ENCODE peak calls at places on chromosomes 1 and 21, in seven cellular contexts. F is tibial artery, E is progenitor cell of endocrine pancreas, Q is AG09319, X is pancreas, D is A549, U is thoracic aorta. I is an unnamed sample.

GRCh38 chr1:7847599-7847998 is 5.3 kb downstream of the UTS2 start:
- DNase-seq in E (no peak), U (no peak), X (no peak), Q (peak; percentile 80), F (no peak), D (no peak), I (no peak)

GRCh38 chr1:6860401-6860800 is 75.1 kb downstream of the CAMTA1 start:
- DNase-seq in U (no peak), Q (no peak), F (no peak), D (no peak), E (no peak), X (no peak), I (no peak)

GRCh38 chr1:48693674-48694347 is 82.9 kb downstream of the BEND5 start:
- DNase-seq in X (no peak), F (no peak), D (no peak), U (no peak), Q (no peak), E (no peak), I (no peak)

GRCh38 chr21:33881689-33882440 is 33.7 kb downstream of the ATP5PO start:
- DNase-seq in E (no peak), D (no peak), X (no peak), U (no peak), F (no peak), Q (no peak), I (no peak)

GRCh38 chr1:229027622-229028182 is 243.2 kb upstream of the RAB4A start:
- DNase-seq in U (no peak), E (no peak), X (no peak), D (no peak), Q (no peak), F (peak; percentile 42), I (no peak)

GRCh38 chr1:56400526-56400925 is 178.8 kb downstream of the PLPP3 start:
- DNase-seq in F (no peak), X (no peak), D (no peak), U (no peak), Q (no peak), E (no peak), I (no peak)

GRCh38 chr1:244881552-244882280 is 17.4 kb upstream of the HNRNPU start:
- DNase-seq in X (no peak), E (no peak), F (no peak), D (no peak), Q (no peak), U (no peak), I (no peak)

GRCh38 chr1:89657886-89658285 is 25.0 kb downstream of the LRRC8C start:
- DNase-seq in U (no peak), X (no peak), F (no peak), Q (no peak), D (no peak), E (no peak), I (no peak)

GRCh38 chr1:203629509-203630082 is 3.0 kb downstream of the ATP2B4 start:
- DNase-seq in U (no peak), E (peak; percentile 32), D (no peak), Q (no peak), F (peak; percentile 83), X (peak; percentile 82), I (peak; percentile 60)

GRCh38 chr1:198637915-198638437 is 864 bp upstream of the PTPRC start:
- DNase-seq in U (no peak), F (no peak), X (no peak), Q (no peak), E (no peak), D (no peak), I (no peak)

GRCh38 chr1:104182251-104182650 is 432.6 kb downstream of the AMY1C start:
- DNase-seq in U (no peak), E (no peak), D (no peak), Q (no peak), F (no peak), X (no peak), I (no peak)

GRCh38 chr1:232557661-232558260 is 72.2 kb downstream of the SIPA1L2 start:
- DNase-seq in F (no peak), Q (no peak), X (no peak), U (no peak), E (no peak), D (no peak), I (no peak)

GRCh38 chr1:208235356-208235982 is 8.7 kb downstream of the PLXNA2 start:
- DNase-seq in F (no peak), D (no peak), E (no peak), X (no peak), U (no peak), Q (no peak), I (no peak)

GRCh38 chr1:179447489-179447888 is 81.7 kb downstream of the AXDND1 start:
- DNase-seq in U (no peak), E (no peak), X (no peak), Q (no peak), F (no peak), D (no peak), I (no peak)

GRCh38 chr1:183285746-183286145 is 99.7 kb downstream of the LAMC2 start:
- DNase-seq in X (no peak), Q (no peak), E (no peak), F (no peak), U (no peak), D (no peak), I (no peak)

GRCh38 chr1:31771891-31772668 is 7.9 kb upstream of the ADGRB2 start:
- DNase-seq in Q (no peak), F (no peak), U (no peak), E (no peak), X (no peak), D (no peak), I (no peak)

GRCh38 chr1:38860464-38860816 is 868 bp upstream of the RRAGC start:
- DNase-seq in Q (no peak), U (no peak), D (no peak), E (no peak), X (no peak), F (no peak), I (no peak)

GRCh38 chr1:109765483-109765815 is 1.7 kb upstream of the EPS8L3 start:
- DNase-seq in U (no peak), Q (no peak), E (no peak), F (no peak), X (no peak), D (no peak), I (no peak)

GRCh38 chr1:180946537-180947507 is 34.1 kb downstream of the KIAA1614 start:
- DNase-seq in F (no peak), E (no peak), Q (no peak), X (no peak), U (no peak), D (no peak), I (no peak)

GRCh38 chr1:220824031-220824989 is 37.6 kb downstream of the MTARC1 start:
- DNase-seq in D (no peak), U (no peak), F (no peak), E (no peak), X (no peak), Q (no peak), I (no peak)

GRCh38 chr1:218837051-218837450 is 336.6 kb upstream of the LYPLAL1 start:
- DNase-seq in F (no peak), E (no peak), Q (no peak), X (no peak), D (no peak), U (no peak), I (no peak)

GRCh38 chr1:241611063-241611462 is 29.1 kb downstream of the CHML start:
- DNase-seq in Q (no peak), X (no peak), U (no peak), F (no peak), E (no peak), D (peak; percentile 57), I (no peak)

GRCh38 chr1:44025816-44026215 is 5.4 kb downstream of the SLC6A9 start:
- DNase-seq in Q (no peak), X (no peak), F (no peak), U (no peak), E (no peak), D (no peak), I (no peak)

GRCh38 chr1:247415423-247416361 is at the start of gene NLRP3:
- DNase-seq in D (no peak), X (no peak), U (no peak), F (peak; percentile 49), Q (no peak), E (no peak), I (no peak)

GRCh38 chr21:31366825-31367224 is 22.8 kb upstream of the TIAM1 start:
- DNase-seq in F (no peak), U (no peak), E (no peak), D (no peak), Q (no peak), X (no peak), I (no peak)

DNA sequence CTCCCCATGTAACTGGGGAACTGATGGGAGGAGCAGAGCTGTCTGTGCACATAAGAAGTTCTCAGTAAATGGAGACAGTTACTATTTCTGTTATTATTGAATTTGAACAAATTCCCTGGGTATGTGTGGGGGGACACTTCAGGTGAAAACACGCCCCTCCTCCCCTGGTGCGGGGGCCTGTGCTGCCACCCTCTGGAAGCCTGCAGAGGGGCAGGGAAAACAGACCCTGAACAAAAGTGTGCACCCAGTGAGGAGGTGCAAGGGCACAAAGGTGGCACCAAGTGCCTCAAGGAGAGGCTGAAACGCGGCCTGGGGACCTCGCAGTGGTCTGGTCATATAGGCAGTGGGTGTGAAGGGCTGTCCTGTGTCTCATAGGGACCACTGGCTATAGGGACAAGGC is 18.2 kb upstream of the NADK start:
- DNase-seq in D (no peak), Q (no peak), X (no peak), E (no peak), U (no peak), F (no peak), I (no peak)
- TF ChIP-seq CTCF in D (no peak), Q (peak; percentile 18), X (no peak), E (no peak), U (no peak), F (no peak), I (no peak)

GRCh38 chr1:61951731-61952585 is 209.7 kb downstream of the PATJ start:
- DNase-seq in X (no peak), D (no peak), Q (no peak), U (no peak), E (no peak), F (no peak), I (no peak)
- TF ChIP-seq CTCF in X (no peak), D (no peak), Q (no peak), U (no peak), E (no peak), F (no peak), I (no peak)

GRCh38 chr21:42833439-42833815 is 45.9 kb downstream of the WDR4 start:
- DNase-seq in U (no peak), Q (no peak), D (peak; percentile 38), E (no peak), X (no peak), F (no peak), I (peak; percentile 31)
- TF ChIP-seq CTCF in U (no peak), Q (no peak), D (peak; percentile 23), E (peak; percentile 49), X (no peak), F (no peak), I (no peak)

GRCh38 chr1:201828820-201829774 is at the start of gene IPO9:
- DNase-seq in U (peak; percentile 85), E (peak; percentile 93), D (peak; percentile 96), F (peak; percentile 93), X (peak; percentile 99), Q (peak; percentile 82), I (peak; percentile 97)

GRCh38 chr1:201825245-201825644 is 3.7 kb upstream of the IPO9 start:
- DNase-seq in F (no peak), U (no peak), Q (no peak), D (no peak), X (no peak), E (no peak), I (no peak)

GRCh38 chr1:201827321-201828281 is 1.4 kb upstream of the IPO9 start:
- DNase-seq in D (no peak), U (no peak), X (no peak), E (no peak), F (no peak), Q (no peak), I (no peak)

GRCh38 chr1:201828451-201828819 is 522 bp upstream of the IPO9 start:
- DNase-seq in X (no peak), F (no peak), D (no peak), Q (no peak), U (no peak), E (no peak), I (no peak)

GRCh38 chr1:201826830-201827229 is 2.1 kb upstream of the IPO9 start:
- DNase-seq in E (no peak), D (no peak), X (no peak), Q (no peak), U (no peak), F (no peak), I (no peak)
- TF ChIP-seq CTCF in E (no peak), D (no peak), X (no peak), Q (peak; percentile 11), U (no peak), F (no peak), I (no peak)